ENCODE peak calls at places on chromosomes 1 and 21, in six cellular contexts. B is AG04450; J is iPS-NIHi11; T is SJSA1; P is CD4-positive, alpha-beta T cell; A is GM13977. O is an unnamed sample.
A peak's percentile ranks its signal among the peaks of the same experiment; 100 is the strongest.

GRCh38 chr1:8910331-8910730 is 31.8 kb upstream of the ENO1 start:
- DNase-seq in P (no peak), J (no peak), T (no peak), B (no peak), A (no peak), O (no peak)

GRCh38 chr1:202200112-202200548 is 6.5 kb downstream of the LGR6 start:
- DNase-seq in P (no peak), B (no peak), J (peak; percentile 43), T (no peak), A (no peak), O (no peak)

GRCh38 chr1:116478621-116479020 is 92.2 kb downstream of the CD58 start:
- DNase-seq in J (no peak), B (no peak), P (no peak), A (no peak), T (no peak), O (no peak)

GRCh38 chr1:93499075-93499474 is 51.2 kb downstream of the FNBP1L start:
- DNase-seq in J (no peak), A (no peak), B (no peak), T (no peak), P (no peak), O (no peak)

GRCh38 chr1:33905241-33905640 is 41.4 kb downstream of the HMGB4 start:
- DNase-seq in P (no peak), B (no peak), T (no peak), J (no peak), A (no peak), O (no peak)

GRCh38 chr1:93716974-93717373 is 35.3 kb upstream of the BCAR3 start:
- DNase-seq in A (no peak), T (no peak), J (no peak), P (no peak), B (no peak), O (no peak)

GRCh38 chr1:35568975-35569395 is 4.1 kb upstream of the TFAP2E start:
- DNase-seq in A (peak; percentile 87), P (peak; percentile 54), T (peak; percentile 56), B (no peak), J (peak; percentile 82), O (no peak)

GRCh38 chr1:228009828-228010775 is 3.3 kb downstream of the WNT3A start:
- DNase-seq in J (peak; percentile 67), A (no peak), P (no peak), B (no peak), T (no peak), O (no peak)

GRCh38 chr1:204760350-204761134 is 75.0 kb upstream of the LRRN2 start:
- DNase-seq in P (no peak), A (no peak), T (no peak), B (no peak), J (no peak), O (no peak)

GRCh38 chr1:241485554-241485992 is 34.0 kb downstream of the FH start:
- DNase-seq in T (peak; percentile 39), A (peak; percentile 35), B (no peak), P (no peak), J (peak; percentile 37), O (no peak)

GRCh38 chr21:39564200-39564599 is 48.5 kb upstream of the B3GALT5 start:
- DNase-seq in A (no peak), J (no peak), T (no peak), P (no peak), B (no peak), O (peak; percentile 3)

GRCh38 chr1:10943041-10943440 is 69.4 kb upstream of the TARDBP start:
- DNase-seq in B (no peak), J (no peak), P (no peak), T (no peak), A (no peak), O (no peak)

GRCh38 chr1:117843791-117844190 is 85.6 kb downstream of the GDAP2 start:
- DNase-seq in J (no peak), B (no peak), P (no peak), A (no peak), T (no peak), O (no peak)

GRCh38 chr21:25664462-25665070 is 25.5 kb downstream of the JAM2 start:
- DNase-seq in T (no peak), B (no peak), P (no peak), A (no peak), J (no peak), O (no peak)

GRCh38 chr21:25925936-25926335 is 191.2 kb downstream of the GABPA start:
- DNase-seq in B (no peak), T (no peak), J (no peak), A (no peak), P (no peak), O (no peak)

GRCh38 chr21:40835179-40835694 is 11.7 kb downstream of the DSCAM start:
- DNase-seq in B (no peak), A (no peak), T (no peak), P (no peak), J (no peak), O (no peak)

GRCh38 chr1:32702599-32703478 is at the start of gene SYNC:
- DNase-seq in B (peak; percentile 63), A (peak; percentile 67), P (no peak), T (peak; percentile 98), J (peak; percentile 80), O (peak; percentile 24)

GRCh38 chr1:53573931-53574330 is 114.7 kb downstream of the DMRTB1 start:
- DNase-seq in J (no peak), T (no peak), B (no peak), P (no peak), A (no peak), O (no peak)

GRCh38 chr1:212608956-212609700 is 567 bp downstream of the ATF3 start:
- DNase-seq in B (no peak), J (peak; percentile 80), T (peak; percentile 68), A (peak; percentile 73), P (peak; percentile 21), O (peak; percentile 40)

GRCh38 chr1:43447891-43448708 is 5.6 kb downstream of the HYI start:
- DNase-seq in P (no peak), J (no peak), T (no peak), B (no peak), A (no peak), O (no peak)

GRCh38 chr1:232111616-232112015 is 485.0 kb downstream of the DISC1 start:
- DNase-seq in J (no peak), P (no peak), B (no peak), T (no peak), A (no peak), O (no peak)

GRCh38 chr1:26848947-26849774 is 13.8 kb upstream of the SFN start:
- DNase-seq in A (no peak), T (peak; percentile 62), J (no peak), B (no peak), P (no peak), O (no peak)

GRCh38 chr1:26327956-26328362 is 10.2 kb downstream of the CD52 start:
- DNase-seq in A (no peak), J (no peak), P (no peak), B (no peak), T (no peak), O (no peak)